ENCODE peak calls at places on chromosomes 6 and 20, in ten cellular contexts. R, S, O, A, I, L, G, U, W and Y are unnamed samples.

GRCh38 chr6:95186710-95187109 is 390.6 kb upstream of the MANEA start:
- DNase-seq in R (no peak), S (no peak), O (no peak), A (no peak), I (no peak), L (no peak), G (no peak), U (no peak), W (no peak), Y (no peak)

GRCh38 chr6:170178561-170179477 is 112.1 kb downstream of the DLL1 start:
- DNase-seq in R (no peak), S (peak), O (peak), A (peak), I (peak), L (no peak), G (no peak), U (peak), W (peak), Y (peak)

GRCh38 chr6:112879920-112880413 is 532.8 kb downstream of the RFPL4B start:
- DNase-seq in R (peak), S (no peak), O (peak), A (no peak), I (no peak), L (no peak), G (no peak), U (no peak), W (no peak), Y (no peak)

GRCh38 chr6:75604294-75604693 is 2.6 kb downstream of the SENP6 start:
- DNase-seq in R (no peak), S (no peak), O (no peak), A (no peak), I (no peak), L (no peak), G (no peak), U (no peak), W (no peak), Y (no peak)

GRCh38 chr6:22071655-22072054 is 225.2 kb downstream of the PRL start:
- DNase-seq in R (peak), S (peak), O (peak), A (no peak), I (peak), L (no peak), G (no peak), U (no peak), W (peak), Y (no peak)

GRCh38 chr20:57065646-57066045 is 200.8 kb downstream of the BMP7 start:
- DNase-seq in R (no peak), S (no peak), O (peak), A (no peak), I (no peak), L (no peak), G (no peak), U (no peak), W (no peak), Y (no peak)

GRCh38 chr6:14472964-14473363 is 355.4 kb downstream of the CD83 start:
- DNase-seq in R (no peak), S (no peak), O (peak), A (no peak), I (peak), L (no peak), G (no peak), U (no peak), W (no peak), Y (no peak)

GRCh38 chr20:63064745-63065711 is 58.3 kb upstream of the BHLHE23 start:
- DNase-seq in R (no peak), S (peak), O (no peak), A (no peak), I (no peak), L (no peak), G (no peak), U (no peak), W (peak), Y (no peak)

GRCh38 chr20:42945595-42945994 is 244.1 kb downstream of the PTPRT start:
- DNase-seq in R (no peak), S (no peak), O (no peak), A (no peak), I (no peak), L (no peak), G (no peak), U (no peak), W (no peak), Y (no peak)

GRCh38 chr20:8043687-8044278 is 24.2 kb upstream of the TMX4 start:
- DNase-seq in R (peak), S (no peak), O (peak), A (peak), I (peak), L (no peak), G (peak), U (peak), W (peak), Y (peak)

GRCh38 chr20:33054381-33054780 is 678 bp downstream of the BPIFB3 start:
- DNase-seq in R (no peak), S (no peak), O (no peak), A (no peak), I (no peak), L (no peak), G (no peak), U (no peak), W (no peak), Y (no peak)

GRCh38 chr6:42618686-42619085 is 54.9 kb downstream of the UBR2 start:
- DNase-seq in R (no peak), S (no peak), O (peak), A (peak), I (peak), L (no peak), G (no peak), U (no peak), W (no peak), Y (no peak)

GRCh38 chr6:164928366-164929154 is 380.8 kb downstream of the C6orf118 start:
- DNase-seq in R (no peak), S (no peak), O (peak), A (no peak), I (no peak), L (no peak), G (no peak), U (peak), W (no peak), Y (no peak)

GRCh38 chr20:59081036-59081435 is 38.5 kb upstream of the PRELID3B start:
- DNase-seq in R (no peak), S (no peak), O (no peak), A (no peak), I (no peak), L (no peak), G (no peak), U (no peak), W (no peak), Y (no peak)

GRCh38 chr6:110681543-110682459 is 133.5 kb downstream of the CDK19 start:
- DNase-seq in R (peak), S (no peak), O (no peak), A (peak), I (no peak), L (no peak), G (no peak), U (no peak), W (no peak), Y (no peak)

GRCh38 chr6:85240787-85241186 is 209.1 kb upstream of the NT5E start:
- DNase-seq in R (no peak), S (no peak), O (peak), A (no peak), I (no peak), L (no peak), G (no peak), U (no peak), W (no peak), Y (no peak)

GRCh38 chr6:148323344-148323743 is 19.3 kb upstream of the SASH1 start:
- DNase-seq in R (no peak), S (no peak), O (peak), A (no peak), I (no peak), L (no peak), G (no peak), U (no peak), W (no peak), Y (no peak)

GRCh38 chr6:159151266-159151855 is 17.8 kb upstream of the FNDC1 start:
- DNase-seq in R (peak), S (peak), O (peak), A (peak), I (peak), L (no peak), G (peak), U (peak), W (peak), Y (no peak)

GRCh38 chr6:151445482-151445881 is 6.4 kb downstream of the RMND1 start:
- DNase-seq in R (no peak), S (no peak), O (peak), A (no peak), I (peak), L (no peak), G (no peak), U (no peak), W (no peak), Y (no peak)

GRCh38 chr6:157107915-157108651 is 215.2 kb downstream of the TMEM242 start:
- DNase-seq in R (peak), S (no peak), O (peak), A (peak), I (peak), L (no peak), G (peak), U (no peak), W (no peak), Y (no peak)

GRCh38 chr20:58760881-58761280 is 68.3 kb downstream of the NPEPL1 start:
- DNase-seq in R (no peak), S (no peak), O (no peak), A (no peak), I (no peak), L (no peak), G (no peak), U (no peak), W (no peak), Y (no peak)

GRCh38 chr20:20926222-20926905 is 179.8 kb downstream of the LINC00237 start:
- DNase-seq in R (no peak), S (no peak), O (no peak), A (no peak), I (no peak), L (no peak), G (no peak), U (no peak), W (no peak), Y (no peak)

GRCh38 chr6:104909140-104909525 is 47.8 kb upstream of the LIN28B start:
- DNase-seq in R (no peak), S (no peak), O (no peak), A (peak), I (no peak), L (no peak), G (no peak), U (no peak), W (no peak), Y (no peak)